ENCODE peak calls at places on chromosomes 11 and 22, in five cellular contexts. O is foreskin fibroblast, V is fibroblast of villous mesenchyme, W is breast epithelium, T is hepatocyte. R is an unnamed sample.

GRCh38 chr22:39360674-39361413 is 11.1 kb downstream of the SYNGR1 start:
- DNase-seq in O (no peak), V (no peak), W (peak), T (no peak), R (no peak)

GRCh38 chr11:64654958-64655541 is 64.0 kb downstream of the SLC22A12 start:
- DNase-seq in O (no peak), V (no peak), W (no peak), T (no peak), R (no peak)

GRCh38 chr22:39448205-39449054 is 8.4 kb upstream of the MGAT3 start:
- DNase-seq in O (no peak), V (no peak), W (peak), T (peak), R (no peak)

GRCh38 chr11:95922536-95923440 is 1.1 kb downstream of the MTMR2 start:
- DNase-seq in O (no peak), V (no peak), W (no peak), T (no peak), R (no peak)

GRCh38 chr11:34250732-34251639 is 106.8 kb downstream of the ABTB2 start:
- DNase-seq in O (no peak), V (no peak), W (no peak), T (peak), R (no peak)

GRCh38 chr22:47093720-47094119 is 331.3 kb downstream of the TBC1D22A start:
- DNase-seq in O (no peak), V (no peak), W (no peak), T (no peak), R (no peak)

GRCh38 chr22:48709453-48709852 is 1118.2 kb downstream of the BRD1 start:
- DNase-seq in O (no peak), V (no peak), W (no peak), T (no peak), R (no peak)

GRCh38 chr11:102464037-102464436 is 11.5 kb upstream of the TMEM123 start:
- DNase-seq in O (no peak), V (no peak), W (no peak), T (no peak), R (no peak)

GRCh38 chr11:126662055-126662790 is 306.7 kb downstream of the ST3GAL4 start:
- DNase-seq in O (no peak), V (no peak), W (no peak), T (no peak), R (no peak)

GRCh38 chr11:20599424-20600346 is at the start of gene SLC6A5:
- DNase-seq in O (peak), V (peak), W (no peak), T (peak), R (peak)

GRCh38 chr11:91926967-91927366 is 297.7 kb upstream of the FAT3 start:
- DNase-seq in O (no peak), V (no peak), W (peak), T (no peak), R (no peak)

GRCh38 chr11:35917676-35918075 is 26.2 kb upstream of the LDLRAD3 start:
- DNase-seq in O (no peak), V (no peak), W (no peak), T (no peak), R (no peak)

GRCh38 chr11:123494195-123495050 is 64.4 kb downstream of the GRAMD1B start:
- DNase-seq in O (no peak), V (no peak), W (no peak), T (no peak), R (no peak)

GRCh38 chr11:100072131-100072530 is 615.0 kb upstream of the ARHGAP42 start:
- DNase-seq in O (no peak), V (no peak), W (no peak), T (peak), R (no peak)

GRCh38 chr22:36465232-36466021 is 16.0 kb downstream of the TXN2 start:
- DNase-seq in O (peak), V (peak), W (peak), T (peak), R (no peak)

GRCh38 chr11:33034983-33035382 is 4.4 kb upstream of the TCP11L1 start:
- DNase-seq in O (no peak), V (no peak), W (no peak), T (no peak), R (no peak)

GRCh38 chr22:43825651-43826050 is 13.5 kb upstream of the EFCAB6 start:
- DNase-seq in O (no peak), V (no peak), W (no peak), T (no peak), R (no peak)
- H3K4me3 ChIP-seq in O (no peak), V (no peak), W (no peak), T (no peak), R (no peak)

GRCh38 chr11:78540276-78540675 is 34.4 kb downstream of the NARS2 start:
- DNase-seq in O (no peak), V (no peak), W (no peak), T (no peak), R (no peak)
- H3K4me3 ChIP-seq in O (no peak), V (no peak), W (no peak), T (no peak), R (no peak)

DNA sequence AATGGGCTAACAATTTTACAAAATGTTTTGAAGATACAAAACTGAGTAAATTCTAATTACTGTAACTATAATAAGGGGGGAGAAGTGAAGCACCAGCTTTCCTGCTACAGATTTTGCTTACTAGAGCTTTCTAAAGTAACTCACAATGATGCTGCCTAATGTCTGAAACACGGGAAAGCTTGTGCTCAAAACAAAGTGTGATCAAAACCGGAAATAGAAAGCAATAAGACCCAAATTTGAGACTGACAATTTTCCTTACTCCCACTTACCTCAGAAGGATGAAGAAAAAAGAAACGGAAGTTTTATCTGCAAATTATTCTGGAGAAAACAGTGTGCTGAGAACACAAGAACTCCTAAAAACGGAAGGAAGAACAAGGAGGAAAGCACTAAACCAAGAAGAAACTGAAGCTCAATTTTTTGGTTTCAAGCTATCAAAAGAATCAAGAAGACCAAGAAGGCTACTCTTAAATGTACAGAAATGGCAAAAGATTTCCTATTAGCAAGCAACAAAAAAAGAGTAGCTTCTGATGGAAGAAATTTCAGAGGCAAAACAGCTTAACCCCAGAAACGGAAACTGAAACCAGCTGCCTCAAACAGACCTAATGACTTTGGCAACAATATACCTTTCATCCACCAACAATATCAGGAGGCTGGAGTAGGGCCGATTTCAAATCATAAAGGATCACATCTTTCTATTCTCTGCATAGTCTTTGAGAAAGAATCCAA is 33.4 kb downstream of the AMBRA1 start:
- DNase-seq in O (no peak), V (peak), W (no peak), T (no peak), R (no peak)
- H3K4me3 ChIP-seq in O (peak), V (peak), W (peak), T (no peak), R (peak)

DNA sequence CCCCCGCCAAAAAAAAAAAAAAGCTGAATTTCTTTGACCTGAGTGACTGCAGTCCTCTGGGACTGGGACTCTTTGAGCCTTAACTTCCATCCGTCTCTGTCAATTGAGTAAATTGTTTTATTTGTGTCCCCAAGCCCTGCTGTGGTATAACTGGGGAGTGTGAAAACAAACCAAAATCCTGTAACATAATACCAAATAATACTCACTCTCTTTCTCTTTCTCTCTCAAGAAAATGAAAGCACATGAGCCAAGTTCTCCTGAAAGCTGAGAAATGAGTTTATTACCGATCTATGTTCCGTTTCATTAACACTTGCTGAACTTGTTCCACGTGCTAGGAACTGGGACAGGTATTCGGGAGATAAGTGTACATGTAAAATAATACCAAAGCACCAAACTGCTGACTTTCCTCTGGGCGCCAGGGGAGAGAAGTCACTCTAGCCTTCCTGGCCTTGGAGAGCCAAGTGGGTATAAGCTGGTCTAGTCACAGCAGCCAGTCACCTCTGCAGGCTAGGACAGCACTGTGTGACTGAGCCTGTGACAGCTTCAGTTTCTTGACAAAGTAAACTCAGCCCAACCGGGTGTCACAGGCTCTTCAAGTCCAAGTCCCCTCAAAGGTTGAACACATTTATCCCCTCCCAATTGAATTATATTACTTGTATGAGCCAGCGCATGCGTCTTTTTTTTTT is 23.1 kb downstream of the CD6 start:
- DNase-seq in O (no peak), V (no peak), W (no peak), T (no peak), R (no peak)
- H3K4me3 ChIP-seq in O (no peak), V (no peak), W (no peak), T (no peak), R (no peak)

DNA sequence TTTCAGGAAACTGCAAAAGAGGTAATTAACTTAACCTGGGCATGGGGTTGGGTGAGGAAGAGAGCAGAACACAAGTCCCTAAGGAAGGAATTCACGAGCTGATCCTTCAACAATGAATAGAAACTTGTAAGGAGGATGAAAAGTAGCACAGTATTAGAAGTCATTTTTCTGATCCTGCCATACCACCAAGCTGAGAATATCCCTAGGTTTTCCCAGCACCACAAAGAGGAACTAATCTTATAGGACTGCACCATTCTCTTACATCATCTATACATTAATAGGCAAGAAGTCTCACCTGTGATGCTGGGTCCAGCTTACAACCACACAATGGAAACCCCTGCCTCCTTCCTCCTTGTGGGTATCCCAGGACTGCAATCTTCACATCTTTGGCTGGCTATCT is at the start of gene OR52I1:
- DNase-seq in O (no peak), V (no peak), W (no peak), T (no peak), R (no peak)
- H3K4me3 ChIP-seq in O (no peak), V (no peak), W (no peak), T (no peak), R (no peak)

DNA sequence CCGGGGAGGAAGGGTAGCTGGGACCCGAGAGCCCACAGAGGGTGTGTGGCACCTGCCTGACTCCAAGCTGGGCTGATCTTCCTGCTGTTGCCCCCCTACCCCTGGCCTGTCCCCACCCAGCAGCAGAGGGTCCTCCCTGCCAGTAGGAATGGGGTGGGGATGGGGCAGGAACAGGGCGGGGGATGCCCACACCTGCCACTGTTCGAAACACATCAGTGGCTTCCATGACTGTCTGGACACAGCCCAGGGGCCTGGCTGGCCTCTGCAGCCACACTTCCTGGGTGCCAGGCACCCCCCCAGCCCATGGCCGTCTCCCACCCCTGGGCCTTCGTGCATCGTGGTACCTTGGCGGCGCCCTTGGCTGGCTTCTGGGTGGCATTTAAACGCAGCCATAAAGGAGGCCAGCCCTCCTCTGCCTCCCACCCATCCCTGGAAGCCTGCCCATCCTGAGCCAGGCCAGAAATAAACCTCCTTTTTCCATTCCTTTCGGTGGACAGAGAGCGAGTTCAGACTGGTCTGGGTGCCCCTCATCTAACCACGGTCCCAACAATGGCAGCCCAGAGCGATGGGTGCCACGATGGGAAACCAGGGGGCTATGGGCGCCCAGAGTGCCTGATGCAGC is 745 bp upstream of the SHISAL1 start:
- DNase-seq in O (no peak), V (no peak), W (no peak), T (no peak), R (no peak)
- H3K4me3 ChIP-seq in O (no peak), V (no peak), W (no peak), T (no peak), R (no peak)

R was measured in HFF-Myc.